ENCODE peak calls at places on chromosomes 3 and 15, in four cellular contexts. H is glomerular endothelial cell, I is GM12865, N is stromal cell of bone marrow. U is an unnamed sample.

GRCh38 chr15:40357723-40358491 is at the start of gene DISP2:
- DNase-seq in H (no peak), I (peak; percentile 88), N (no peak), U (no peak)

GRCh38 chr3:8629151-8630021 is 15.2 kb downstream of the SSUH2 start:
- DNase-seq in H (no peak), I (peak; percentile 54), N (peak; percentile 76), U (peak; percentile 55)

GRCh38 chr3:13111173-13111873 is 38.1 kb upstream of the IQSEC1 start:
- DNase-seq in H (no peak), I (no peak), N (no peak), U (no peak)

GRCh38 chr3:183211390-183211789 is 41.7 kb upstream of the B3GNT5 start:
- DNase-seq in H (no peak), I (no peak), N (no peak), U (no peak)

GRCh38 chr3:139969386-139969785 is 34.4 kb downstream of the CLSTN2 start:
- DNase-seq in H (no peak), I (no peak), N (no peak), U (no peak)

GRCh38 chr3:46869440-46869839 is 6.2 kb upstream of the MYL3 start:
- DNase-seq in H (no peak), I (no peak), N (no peak), U (no peak)

GRCh38 chr15:96574766-96575165 is 244.3 kb downstream of the NR2F2 start:
- DNase-seq in H (no peak), I (no peak), N (no peak), U (no peak)

GRCh38 chr3:119604878-119605277 is 7.2 kb downstream of the PLA1A start:
- DNase-seq in H (no peak), I (no peak), N (no peak), U (no peak)

GRCh38 chr3:38835939-38836338 is 19.9 kb upstream of the SCN10A start:
- DNase-seq in H (no peak), I (no peak), N (no peak), U (no peak)

GRCh38 chr3:2166552-2166951 is 67.9 kb downstream of the CNTN4 start:
- DNase-seq in H (no peak), I (peak; percentile 21), N (no peak), U (no peak)

GRCh38 chr15:26890451-26890850 is 23.6 kb downstream of the GABRA5 start:
- DNase-seq in H (no peak), I (no peak), N (no peak), U (no peak)

GRCh38 chr3:40299130-40299720 is 10.3 kb upstream of the EIF1B start:
- DNase-seq in H (no peak), I (no peak), N (no peak), U (no peak)

GRCh38 chr3:99783009-99783573 is 34.6 kb upstream of the CMSS1 start:
- DNase-seq in H (no peak), I (no peak), N (peak; percentile 92), U (peak; percentile 86)

GRCh38 chr3:149487598-149488197 is 13.2 kb downstream of the TM4SF4 start:
- DNase-seq in H (no peak), I (peak; percentile 65), N (no peak), U (no peak)

GRCh38 chr15:45589296-45589695 is 2.1 kb downstream of the BLOC1S6 start:
- DNase-seq in H (no peak), I (no peak), N (no peak), U (no peak)

GRCh38 chr3:29889230-29889629 is 608.4 kb downstream of the RBMS3 start:
- DNase-seq in H (no peak), I (no peak), N (peak; percentile 28), U (no peak)

GRCh38 chr3:65006300-65006739 is 318.5 kb upstream of the ADAMTS9 start:
- DNase-seq in H (no peak), I (no peak), N (no peak), U (no peak)

GRCh38 chr15:62306851-62307504 is 141.9 kb upstream of the C2CD4B start:
- DNase-seq in H (peak; percentile 62), I (peak; percentile 74), N (peak; percentile 64), U (peak; percentile 43)

GRCh38 chr15:67248106-67248505 is 6.4 kb downstream of the AAGAB start:
- DNase-seq in H (no peak), I (no peak), N (peak; percentile 54), U (no peak)

GRCh38 chr15:25481208-25481862 is 42.5 kb upstream of the UBE3A start:
- DNase-seq in H (no peak), I (no peak), N (no peak), U (no peak)

GRCh38 chr3:56916697-56917336 is 115.1 kb upstream of the ARHGEF3 start:
- DNase-seq in H (no peak), I (peak; percentile 41), N (no peak), U (no peak)

GRCh38 chr15:41476416-41477048 is 17.1 kb upstream of the ITPKA start:
- DNase-seq in H (no peak), I (no peak), N (no peak), U (peak; percentile 32)

U was measured in AG09309.